ENCODE peak calls at places on chromosomes 11 and 22, in ten cellular contexts. O, D, V, E, P, W, S, Y, H and B are unnamed samples.
A peak's percentile ranks its signal among the peaks of the same experiment; 100 is the strongest.

GRCh38 chr22:32698926-32699619 is 102.4 kb upstream of the TIMP3 start:
- DNase-seq in O (no peak), D (no peak), V (no peak), E (no peak), P (no peak), W (no peak), S (no peak), Y (no peak), H (no peak), B (no peak)

GRCh38 chr22:29339381-29340235 is 24.1 kb upstream of the RASL10A start:
- DNase-seq in O (no peak), D (no peak), V (no peak), E (no peak), P (no peak), W (no peak), S (no peak), Y (no peak), H (no peak), B (no peak)

GRCh38 chr22:28464179-28464578 is 215.5 kb downstream of the TTC28 start:
- DNase-seq in O (no peak), D (no peak), V (no peak), E (no peak), P (no peak), W (no peak), S (no peak), Y (no peak), H (no peak), B (no peak)

GRCh38 chr22:29503811-29504372 is 23.9 kb downstream of the NEFH start:
- DNase-seq in O (no peak), D (peak; percentile 19), V (no peak), E (no peak), P (no peak), W (peak; percentile 67), S (peak; percentile 29), Y (no peak), H (no peak), B (no peak)

GRCh38 chr22:32910358-32910757 is 108.9 kb downstream of the TIMP3 start:
- DNase-seq in O (no peak), D (no peak), V (no peak), E (no peak), P (no peak), W (no peak), S (no peak), Y (no peak), H (no peak), B (no peak)

GRCh38 chr22:19176175-19176630 is 2.3 kb downstream of the SLC25A1 start:
- DNase-seq in O (no peak), D (no peak), V (no peak), E (no peak), P (no peak), W (no peak), S (no peak), Y (no peak), H (no peak), B (no peak)

GRCh38 chr11:45146072-45147016 is at the start of gene PRDM11:
- DNase-seq in O (peak; percentile 86), D (peak; percentile 52), V (peak; percentile 74), E (no peak), P (no peak), W (peak; percentile 66), S (peak; percentile 84), Y (peak; percentile 93), H (peak; percentile 55), B (peak; percentile 43)

GRCh38 chr11:6703247-6704063 is 20.3 kb upstream of the MRPL17 start:
- DNase-seq in O (no peak), D (no peak), V (no peak), E (no peak), P (no peak), W (peak; percentile 54), S (peak; percentile 68), Y (no peak), H (peak; percentile 25), B (peak; percentile 37)

GRCh38 chr22:45242778-45243191 is 2.1 kb upstream of the KIAA0930 start:
- DNase-seq in O (no peak), D (no peak), V (no peak), E (no peak), P (no peak), W (no peak), S (peak; percentile 88), Y (no peak), H (no peak), B (no peak)

GRCh38 chr22:21707677-21708076 is 27.9 kb downstream of the YPEL1 start:
- DNase-seq in O (no peak), D (no peak), V (no peak), E (no peak), P (no peak), W (no peak), S (no peak), Y (no peak), H (no peak), B (peak; percentile 32)

GRCh38 chr11:56066980-56067379 is 26.1 kb upstream of the OR8I2 start:
- DNase-seq in O (no peak), D (no peak), V (no peak), E (no peak), P (no peak), W (no peak), S (no peak), Y (no peak), H (no peak), B (no peak)

GRCh38 chr22:24460418-24461089 is 33.2 kb downstream of the ADORA2A start:
- DNase-seq in O (no peak), D (peak; percentile 16), V (no peak), E (peak; percentile 41), P (no peak), W (peak; percentile 67), S (no peak), Y (no peak), H (peak; percentile 78), B (no peak)

GRCh38 chr11:113370634-113371033 is 16.9 kb upstream of the ANKK1 start:
- DNase-seq in O (no peak), D (no peak), V (no peak), E (no peak), P (no peak), W (no peak), S (no peak), Y (no peak), H (no peak), B (no peak)

GRCh38 chr11:111299111-111300026 is 1.0 kb downstream of the POU2AF3 start:
- DNase-seq in O (peak; percentile 81), D (no peak), V (peak; percentile 70), E (peak; percentile 80), P (no peak), W (peak; percentile 11), S (peak; percentile 81), Y (peak; percentile 93), H (no peak), B (peak; percentile 75)

GRCh38 chr11:115775846-115776245 is 271.6 kb upstream of the CADM1 start:
- DNase-seq in O (no peak), D (no peak), V (no peak), E (no peak), P (no peak), W (no peak), S (no peak), Y (no peak), H (no peak), B (no peak)

GRCh38 chr11:112806876-112807275 is 154.3 kb upstream of the NCAM1 start:
- DNase-seq in O (no peak), D (no peak), V (peak; percentile 14), E (no peak), P (no peak), W (no peak), S (no peak), Y (no peak), H (no peak), B (peak; percentile 98)

GRCh38 chr11:113591122-113591521 is 115.0 kb downstream of the TMPRSS5 start:
- DNase-seq in O (no peak), D (no peak), V (no peak), E (no peak), P (no peak), W (no peak), S (no peak), Y (no peak), H (peak; percentile 54), B (no peak)

GRCh38 chr22:24230911-24231656 is 13.8 kb downstream of the GGT5 start:
- DNase-seq in O (peak; percentile 89), D (no peak), V (no peak), E (peak; percentile 80), P (no peak), W (no peak), S (peak; percentile 64), Y (peak; percentile 85), H (peak; percentile 52), B (no peak)